ENCODE peak calls at places on chromosome X, in four cellular contexts. V is SK-N-SH, Q is endothelial cell, B is left ventricle myocardium inferior. L is an unnamed sample.

GRCh38 chrX:72128881-72129280 is 2.8 kb downstream of the RTL5 start:
- DNase-seq in V (peak; percentile 49), Q (peak; percentile 42), B (no peak), L (no peak)

GRCh38 chrX:46278591-46278990 is 266.6 kb downstream of the ZNF674 start:
- DNase-seq in V (no peak), Q (no peak), B (no peak), L (no peak)

GRCh38 chrX:144627947-144628346 is 619.4 kb upstream of the SPANXN1 start:
- DNase-seq in V (no peak), Q (no peak), B (no peak), L (no peak)

GRCh38 chrX:117568238-117568637 is 548.4 kb downstream of the KLHL13 start:
- DNase-seq in V (no peak), Q (no peak), B (no peak), L (no peak)

GRCh38 chrX:10582215-10582733 is 38.1 kb downstream of the MID1 start:
- DNase-seq in V (no peak), Q (no peak), B (no peak), L (no peak)

GRCh38 chrX:119194631-119195030 is 41.5 kb upstream of the PGRMC1 start:
- DNase-seq in V (no peak), Q (no peak), B (no peak), L (no peak)

GRCh38 chrX:18119856-18120255 is 100.8 kb downstream of the BEND2 start:
- DNase-seq in V (no peak), Q (no peak), B (no peak), L (no peak)

GRCh38 chrX:15849555-15849954 is 5.1 kb downstream of the AP1S2 start:
- DNase-seq in V (peak; percentile 33), Q (no peak), B (no peak), L (no peak)

GRCh38 chrX:153643431-153644351 is 3.3 kb upstream of the DUSP9 start:
- DNase-seq in V (peak; percentile 83), Q (no peak), B (no peak), L (no peak)

GRCh38 chrX:17860179-17860780 is 818 bp downstream of the RAI2 start:
- DNase-seq in V (peak; percentile 54), Q (peak; percentile 5), B (peak; percentile 18), L (no peak)

L was measured in uterus.